ENCODE peak calls at places on chromosome 17, in four cellular contexts. H is K562, P is HepG2, L is HCT116. O is an unnamed sample.

GRCh38 chr17:81460856-81461460 is 51.6 kb downstream of the ACTG1 start:
- DNase-seq in H (peak), P (no peak), L (no peak), O (no peak)

GRCh38 chr17:50270430-50271172 is 3.7 kb upstream of the TMEM92 start:
- DNase-seq in H (no peak), P (no peak), L (no peak), O (no peak)

GRCh38 chr17:82615084-82616020 is 32.9 kb downstream of the WDR45B start:
- DNase-seq in H (no peak), P (peak), L (no peak), O (no peak)

GRCh38 chr17:37368577-37368976 is 7.2 kb upstream of the C17orf78 start:
- DNase-seq in H (no peak), P (no peak), L (no peak), O (no peak)

GRCh38 chr17:81126281-81127132 is 38.8 kb upstream of the PVALEF start:
- DNase-seq in H (no peak), P (no peak), L (no peak), O (no peak)

GRCh38 chr17:45702666-45703266 is 81.4 kb upstream of the CRHR1 start:
- DNase-seq in H (no peak), P (no peak), L (no peak), O (peak)

GRCh38 chr17:77164483-77165030 is 23.8 kb downstream of the SEC14L1 start:
- DNase-seq in H (no peak), P (peak), L (no peak), O (peak)

GRCh38 chr17:28910534-28910933 is 7.7 kb upstream of the DHRS13 start:
- DNase-seq in H (no peak), P (no peak), L (no peak), O (no peak)

GRCh38 chr17:76166168-76166567 is 25.1 kb upstream of the FOXJ1 start:
- DNase-seq in H (no peak), P (no peak), L (no peak), O (no peak)

DNA sequence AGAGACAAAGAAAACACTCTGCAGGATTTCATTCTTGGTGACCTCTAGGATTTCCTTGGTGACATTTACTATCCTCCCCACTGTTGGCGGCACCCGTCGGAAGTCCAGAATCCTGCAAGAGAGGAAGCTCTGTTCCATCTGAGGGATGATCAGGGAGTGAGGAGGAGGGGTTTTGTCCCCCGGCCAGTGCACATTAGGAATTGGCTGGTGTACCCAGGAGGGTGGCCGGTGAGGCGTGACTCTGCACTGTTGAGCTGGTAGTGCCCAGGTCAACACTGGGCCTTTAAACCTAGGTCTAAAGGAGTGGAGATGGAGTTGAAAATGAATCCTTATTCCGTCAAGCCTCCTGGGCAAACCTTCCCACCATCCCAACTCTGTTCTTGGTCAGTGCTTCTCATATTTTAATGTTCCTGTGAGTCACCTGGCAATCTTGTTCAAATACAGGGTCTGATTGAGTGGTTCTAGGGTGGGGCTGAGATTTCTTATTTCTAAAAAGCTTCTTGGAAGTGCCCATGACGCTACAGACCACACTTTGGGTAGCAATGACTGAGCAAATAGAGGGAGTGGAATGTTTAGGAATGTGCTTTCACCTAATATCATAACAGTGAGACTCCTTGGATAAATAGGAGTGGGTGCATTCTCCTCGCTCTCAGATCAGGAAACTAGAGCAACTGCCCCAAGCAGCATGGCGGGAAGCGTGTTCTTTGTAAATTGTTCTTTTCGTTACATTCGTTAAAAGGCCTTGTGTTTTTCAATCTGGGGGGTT is 30.7 kb downstream of the PRKAR1A start:
- DNase-seq in H (no peak), P (no peak), L (no peak), O (no peak)
- TF ChIP-seq POLR2AphosphoS5 in H (no peak), P (peak), L (no peak), O (no peak)

DNA sequence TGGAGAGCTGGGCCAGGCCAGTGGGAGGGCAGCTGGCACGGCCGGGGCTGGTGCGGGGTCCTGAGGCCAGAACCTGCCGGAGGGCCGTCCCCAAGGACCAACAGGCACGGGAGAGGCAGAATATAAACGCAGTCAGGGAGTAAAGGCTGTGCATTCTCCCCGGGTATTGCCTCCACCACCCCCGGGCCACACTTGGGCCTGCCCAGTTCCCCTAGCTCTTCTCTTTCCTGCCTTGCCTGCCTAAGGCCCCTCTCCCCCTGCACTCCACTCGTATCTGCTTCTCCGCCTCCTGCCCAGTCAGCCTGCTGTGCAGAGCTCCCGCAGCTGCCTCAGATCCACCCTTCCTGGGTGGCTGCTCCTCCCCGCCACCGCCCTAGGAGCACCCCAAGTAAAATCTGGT is 5.0 kb upstream of the RPH3AL start:
- DNase-seq in H (no peak), P (no peak), L (no peak), O (no peak)
- H3K4me2 ChIP-seq in H (no peak), P (no peak), L (no peak), O (no peak)

GRCh38 chr17:7306911-7307685 is at the start of gene EIF5A:
- DNase-seq in H (peak), P (peak), L (peak), O (peak)
- TF ChIP-seq POLR2A in H (peak), P (peak), L (peak), O (peak)

DNA sequence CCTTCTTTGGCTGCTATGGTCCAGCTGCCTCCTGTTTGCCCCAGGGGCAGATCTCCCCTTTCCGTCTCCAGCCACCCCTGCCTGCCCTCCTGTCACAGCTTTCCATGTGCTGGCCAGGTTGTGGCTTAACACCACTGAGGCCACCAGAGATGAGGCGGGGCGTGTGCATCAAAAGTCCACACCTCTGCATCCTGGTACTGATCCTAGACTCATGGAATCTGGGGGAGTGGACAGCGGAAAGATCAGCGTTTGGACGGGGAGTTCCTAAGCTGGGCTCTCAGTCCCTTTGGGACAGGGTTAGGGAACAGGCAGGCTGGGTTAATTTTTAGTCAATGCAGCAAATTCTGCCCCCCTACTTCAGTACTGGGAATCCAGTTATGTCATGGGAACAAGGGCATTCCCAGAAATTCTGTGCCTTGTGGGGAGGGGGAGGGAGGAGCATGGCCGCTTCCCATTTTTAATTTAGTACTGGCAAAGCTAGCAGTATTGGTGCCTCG is 3.9 kb downstream of the IGFBP4 start:
- DNase-seq in H (no peak), P (no peak), L (no peak), O (no peak)
- TF ChIP-seq POLR2AphosphoS5 in H (no peak), P (no peak), L (no peak), O (no peak)

O was measured in endothelial cell of umbilical vein.